ENCODE peak calls at places on chromosome 16, in four cellular contexts. A is tibial artery, E is AG04450, C is B cell. B is an unnamed sample.

GRCh38 chr16:77531741-77532140 is 96.9 kb upstream of the ADAMTS18 start:
- DNase-seq in E (no peak), A (no peak), C (no peak), B (no peak)

GRCh38 chr16:13779676-13780075 is 140.3 kb upstream of the ERCC4 start:
- DNase-seq in A (no peak), E (no peak), C (no peak), B (no peak)

GRCh38 chr16:22189473-22190168 is 16.5 kb upstream of the EEF2K start:
- DNase-seq in A (peak), C (no peak), E (no peak), B (no peak)

GRCh38 chr16:67101301-67101675 is 8.5 kb upstream of the PHAF1 start:
- DNase-seq in E (no peak), C (no peak), A (no peak), B (no peak)

GRCh38 chr16:80023865-80024264 is 423.3 kb upstream of the MAF start:
- DNase-seq in C (no peak), A (no peak), E (no peak), B (no peak)

GRCh38 chr16:68190099-68190498 is 45.8 kb downstream of the ESRP2 start:
- DNase-seq in C (no peak), A (no peak), E (no peak), B (no peak)

GRCh38 chr16:78108451-78108850 is 9.0 kb downstream of the WWOX start:
- DNase-seq in A (no peak), C (no peak), E (no peak), B (no peak)

GRCh38 chr16:89828199-89828869 is at the start of gene SPIRE2:
- DNase-seq in C (peak), E (no peak), A (peak), B (peak)

GRCh38 chr16:90044111-90044551 is 24.9 kb upstream of the DBNDD1 start:
- DNase-seq in C (no peak), E (no peak), A (no peak), B (no peak)

GRCh38 chr16:23061669-23062068 is 87.6 kb downstream of the USP31 start:
- DNase-seq in E (no peak), C (no peak), A (no peak), B (no peak)

GRCh38 chr16:84511180-84511800 is 6.8 kb upstream of the MEAK7 start:
- DNase-seq in A (peak), C (peak), E (peak), B (peak)

GRCh38 chr16:27993587-27993986 is 69.9 kb downstream of the GSG1L start:
- DNase-seq in C (no peak), E (no peak), A (no peak), B (no peak)

GRCh38 chr16:88782454-88783390 is 2.3 kb downstream of the PIEZO1 start:
- DNase-seq in C (no peak), A (no peak), E (no peak), B (peak)

GRCh38 chr16:29805232-29806095 is 865 bp upstream of the MAZ start:
- DNase-seq in C (peak), E (peak), A (peak), B (peak)

GRCh38 chr16:19757762-19758595 is 39.9 kb downstream of the IQCK start:
- DNase-seq in E (no peak), C (no peak), A (no peak), B (no peak)

GRCh38 chr16:57265850-57266530 is 18.5 kb downstream of the PLLP start:
- DNase-seq in E (no peak), A (peak), C (no peak), B (no peak)

GRCh38 chr16:47213761-47214440 is 70.2 kb upstream of the NETO2 start:
- DNase-seq in A (no peak), C (no peak), E (no peak), B (no peak)

GRCh38 chr16:19884611-19885455 is at the start of gene GPRC5B:
- DNase-seq in C (peak), E (no peak), A (no peak), B (no peak)

GRCh38 chr16:74591914-74592650 is 14.8 kb downstream of the GLG1 start:
- DNase-seq in C (no peak), A (no peak), E (no peak), B (no peak)

GRCh38 chr16:10835281-10835931 is 16.8 kb upstream of the TVP23A start:
- DNase-seq in E (no peak), C (no peak), A (no peak), B (no peak)

GRCh38 chr16:63933841-63934240 is 1188.0 kb downstream of the CDH11 start:
- DNase-seq in E (no peak), C (no peak), A (no peak), B (no peak)

GRCh38 chr16:27636453-27637200 is 86.7 kb downstream of the KATNIP start:
- DNase-seq in E (no peak), A (no peak), C (no peak), B (no peak)

GRCh38 chr16:17827313-17827712 is 356.6 kb upstream of the XYLT1 start:
- DNase-seq in E (no peak), C (no peak), A (no peak), B (no peak)

GRCh38 chr16:77234611-77235010 is 35.4 kb downstream of the SYCE1L start:
- DNase-seq in A (no peak), C (no peak), E (no peak), B (no peak)

GRCh38 chr16:21264226-21265036 is 13.7 kb downstream of the CRYM start:
- DNase-seq in E (no peak), C (no peak), A (no peak), B (no peak)

GRCh38 chr16:29743827-29744531 is 1.8 kb downstream of the C16orf54 start:
- DNase-seq in A (no peak), E (no peak), C (no peak), B (no peak)

GRCh38 chr16:87457724-87458423 is 35.0 kb downstream of the ZCCHC14 start:
- DNase-seq in E (peak), A (no peak), C (no peak), B (no peak)

GRCh38 chr16:3155972-3156371 is 21.1 kb downstream of the ZNF213 start:
- DNase-seq in A (no peak), C (no peak), E (no peak), B (no peak)

GRCh38 chr16:20620003-20620402 is 43.8 kb upstream of the ACSM2B start:
- DNase-seq in E (no peak), C (no peak), A (no peak), B (no peak)

GRCh38 chr16:70805787-70806186 is 4.8 kb upstream of the VAC14 start:
- DNase-seq in E (peak), C (no peak), A (no peak), B (no peak)

GRCh38 chr16:74607310-74607966 is 524 bp upstream of the GLG1 start:
- DNase-seq in E (no peak), C (no peak), A (no peak), B (no peak)

GRCh38 chr16:30179195-30179594 is 4.2 kb upstream of the CORO1A start:
- DNase-seq in C (no peak), A (no peak), E (no peak), B (no peak)

GRCh38 chr16:70254965-70255286 is 3.2 kb upstream of the EXOSC6 start:
- DNase-seq in C (no peak), A (no peak), E (no peak), B (no peak)

GRCh38 chr16:84315422-84315821 is 20.7 kb downstream of the WFDC1 start:
- DNase-seq in C (no peak), E (no peak), A (no peak), B (no peak)

GRCh38 chr16:75083826-75084225 is 32.8 kb downstream of the LDHD start:
- DNase-seq in C (no peak), E (no peak), A (no peak), B (no peak)

GRCh38 chr16:57769541-57770145 is 32.6 kb downstream of the KIFC3 start:
- DNase-seq in E (no peak), A (no peak), C (no peak), B (no peak)

DNA sequence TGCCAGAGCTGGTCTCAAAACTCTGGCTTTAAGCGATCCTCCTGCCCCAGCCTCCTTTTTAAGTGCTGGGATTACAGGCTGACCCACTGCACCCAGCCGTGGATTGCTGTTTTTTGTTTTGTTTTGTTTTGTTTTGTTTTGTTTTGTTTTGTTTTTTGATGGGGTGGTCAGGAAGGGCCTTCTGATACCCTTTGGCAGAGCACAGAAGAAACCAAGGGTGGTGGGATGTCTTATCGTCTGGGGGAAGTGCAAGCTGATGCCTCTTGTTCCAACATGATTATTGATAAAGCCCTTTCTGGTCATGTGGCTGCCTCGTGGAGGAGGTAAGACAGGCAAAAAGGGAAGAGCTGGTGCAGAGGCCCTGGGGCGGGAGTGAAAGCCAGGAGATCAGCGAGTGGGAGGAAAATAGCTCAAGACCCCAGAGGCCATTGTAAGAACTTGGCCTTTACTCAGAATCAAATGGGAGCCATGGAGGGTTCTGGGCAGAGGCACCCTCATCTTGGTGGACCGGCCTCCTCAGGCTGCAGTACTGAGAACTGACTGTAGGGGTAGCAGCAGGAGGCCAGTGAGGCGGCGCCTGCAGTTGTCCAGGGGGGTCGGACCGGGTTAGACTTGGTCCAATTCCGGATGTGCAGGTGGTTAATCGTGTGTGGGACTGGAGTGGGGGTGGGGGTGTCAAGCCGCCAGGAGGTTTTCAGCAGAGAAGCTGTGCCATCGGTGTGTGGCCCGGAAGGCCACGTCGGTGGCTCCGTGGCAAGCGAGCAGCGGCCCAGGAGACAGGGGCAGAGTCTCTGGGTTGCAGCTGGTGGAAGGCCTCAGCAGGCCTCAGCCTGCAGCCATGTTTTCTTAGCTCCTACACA is 84.4 kb upstream of the GSE1 start:
- DNase-seq in C (peak), A (no peak), E (no peak), B (no peak)
- TF ChIP-seq CTCF in C (peak), A (peak), E (peak), B (peak)

DNA sequence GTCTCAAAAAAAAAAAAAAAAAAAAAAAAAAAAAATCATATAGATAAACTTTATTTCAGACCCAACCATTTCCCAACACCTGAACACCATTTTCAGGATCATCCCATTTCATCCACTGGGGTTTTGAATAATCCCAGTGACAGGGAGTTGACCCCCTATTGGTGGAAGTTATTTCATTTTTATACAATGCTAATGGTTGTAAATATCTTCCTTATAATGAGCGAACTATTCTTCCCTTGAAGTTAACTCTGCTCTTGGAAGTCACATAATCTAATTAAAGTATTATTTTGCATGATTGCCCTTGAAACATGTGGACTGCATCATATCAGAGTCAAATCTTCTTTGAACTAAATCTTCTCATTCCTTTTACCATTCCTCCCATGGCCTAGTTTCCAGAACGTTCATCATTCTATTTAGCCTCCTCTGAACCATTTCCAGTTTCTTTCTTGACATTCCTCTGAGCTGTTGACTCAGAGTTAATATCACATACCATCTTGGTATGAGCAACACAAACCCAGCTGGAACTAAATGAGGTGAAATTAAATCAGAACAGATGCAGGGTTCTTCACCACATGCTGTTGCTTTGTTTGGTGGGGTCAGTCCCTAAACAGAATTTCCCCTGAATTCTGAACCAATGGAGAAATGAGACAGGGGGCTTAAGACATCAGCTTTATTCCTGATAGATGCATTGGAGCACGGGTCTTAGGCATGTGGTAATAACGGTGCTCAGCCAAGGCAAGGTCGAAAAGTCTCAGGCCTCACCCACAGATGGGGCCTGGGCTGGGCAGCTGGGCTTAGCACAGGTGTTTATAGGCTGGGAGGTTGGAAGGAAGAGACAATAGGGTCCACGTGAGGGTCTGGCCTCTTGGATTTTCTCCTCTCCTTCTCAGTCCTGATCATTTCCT is 8.9 kb downstream of the HSD17B2 start:
- DNase-seq in A (no peak), E (peak), C (no peak), B (no peak)
- TF ChIP-seq CTCF in A (no peak), E (no peak), C (no peak), B (no peak)

GRCh38 chr16:4537376-4538066 is 1.1 kb downstream of the CDIP1 start:
- DNase-seq in E (no peak), C (no peak), A (no peak), B (no peak)

GRCh38 chr16:4539716-4540284 is 1.2 kb upstream of the CDIP1 start:
- DNase-seq in C (no peak), E (no peak), A (no peak), B (no peak)

GRCh38 chr16:4536391-4537106 is 2.0 kb downstream of the CDIP1 start:
- DNase-seq in A (no peak), E (no peak), C (no peak), B (no peak)

GRCh38 chr16:4538067-4538385 is 547 bp downstream of the CDIP1 start:
- DNase-seq in C (no peak), E (no peak), A (no peak), B (no peak)

GRCh38 chr16:4538386-4539235 is at the start of gene CDIP1:
- DNase-seq in E (peak), C (peak), A (peak), B (peak)
- TF ChIP-seq CTCF in E (no peak), C (peak), A (peak), B (no peak)

GRCh38 chr16:50464325-50465290 is 83.6 kb upstream of the NKD1 start:
- DNase-seq in E (no peak), C (no peak), A (no peak), B (no peak)
- TF ChIP-seq CTCF in E (no peak), C (no peak), A (no peak), B (no peak)

GRCh38 chr16:15523092-15523541 is 88.7 kb downstream of the BMERB1 start:
- DNase-seq in A (peak), C (peak), E (no peak), B (peak)
- TF ChIP-seq CTCF in A (no peak), C (no peak), E (no peak), B (peak)

GRCh38 chr16:25064967-25065366 is 46.6 kb upstream of the LCMT1 start:
- DNase-seq in E (no peak), C (no peak), A (no peak), B (no peak)

GRCh38 chr16:25063865-25064264 is 47.7 kb upstream of the LCMT1 start:
- DNase-seq in A (no peak), E (no peak), C (no peak), B (no peak)

GRCh38 chr16:25066426-25066746 is 45.2 kb upstream of the LCMT1 start:
- DNase-seq in C (no peak), A (no peak), E (no peak), B (no peak)

GRCh38 chr16:25066747-25067631 is 44.6 kb upstream of the LCMT1 start:
- DNase-seq in E (no peak), A (peak), C (peak), B (peak)

DNA sequence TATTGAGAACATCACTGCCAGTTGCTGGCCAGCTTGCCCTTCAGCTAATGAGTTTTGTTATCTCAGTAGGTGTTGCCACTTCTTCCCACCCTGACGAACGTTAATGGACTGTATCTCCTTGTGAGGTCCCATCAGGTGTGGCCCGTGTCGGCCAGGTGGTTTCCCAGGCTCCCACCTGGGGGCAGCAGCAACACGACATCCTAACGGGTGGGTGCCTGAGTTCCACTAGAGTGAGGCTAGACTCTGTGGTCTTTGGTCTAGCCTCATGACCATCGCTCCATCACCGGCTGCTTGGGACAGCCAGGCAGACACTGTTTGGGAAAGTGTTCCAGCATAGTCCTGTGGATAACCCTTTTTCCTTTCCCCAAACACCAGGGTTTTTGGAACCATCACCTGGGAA is 45.6 kb upstream of the LCMT1 start:
- DNase-seq in A (no peak), C (peak), E (no peak), B (no peak)
- TF ChIP-seq CTCF in A (no peak), C (no peak), E (no peak), B (no peak)

DNA sequence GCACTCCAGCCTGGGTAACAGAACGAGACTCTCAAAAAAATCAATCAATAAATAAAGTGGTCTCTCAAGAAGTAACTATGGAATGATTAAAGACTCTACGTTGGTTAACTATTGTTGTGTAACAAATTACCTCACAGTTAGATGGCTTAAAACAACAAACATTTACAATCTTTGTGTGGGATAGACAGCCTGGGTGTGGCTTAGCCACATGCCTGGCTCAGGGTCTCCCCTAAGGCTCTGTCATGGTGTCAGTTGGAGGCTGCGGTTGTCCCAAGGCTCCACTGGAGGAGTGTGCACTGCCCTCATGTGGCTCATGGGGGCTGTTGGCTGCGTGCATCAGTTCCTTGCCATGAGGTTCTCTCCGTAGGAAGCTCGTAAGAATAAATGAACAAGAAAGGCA is 294.5 kb downstream of the SNX29 start:
- DNase-seq in A (no peak), E (no peak), C (no peak), B (no peak)
- TF ChIP-seq CTCF in A (no peak), E (peak), C (no peak), B (no peak)

GRCh38 chr16:1181715-1182671 is 29.1 kb downstream of the CACNA1H start:
- DNase-seq in E (peak), C (no peak), A (peak), B (no peak)

GRCh38 chr16:1183235-1183907 is 30.5 kb downstream of the CACNA1H start:
- DNase-seq in C (no peak), A (peak), E (peak), B (no peak)

GRCh38 chr16:1184156-1184868 is 31.4 kb downstream of the CACNA1H start:
- DNase-seq in C (no peak), A (no peak), E (no peak), B (no peak)

GRCh38 chr16:1178295-1178910 is 25.5 kb downstream of the CACNA1H start:
- DNase-seq in E (no peak), A (no peak), C (no peak), B (no peak)

DNA sequence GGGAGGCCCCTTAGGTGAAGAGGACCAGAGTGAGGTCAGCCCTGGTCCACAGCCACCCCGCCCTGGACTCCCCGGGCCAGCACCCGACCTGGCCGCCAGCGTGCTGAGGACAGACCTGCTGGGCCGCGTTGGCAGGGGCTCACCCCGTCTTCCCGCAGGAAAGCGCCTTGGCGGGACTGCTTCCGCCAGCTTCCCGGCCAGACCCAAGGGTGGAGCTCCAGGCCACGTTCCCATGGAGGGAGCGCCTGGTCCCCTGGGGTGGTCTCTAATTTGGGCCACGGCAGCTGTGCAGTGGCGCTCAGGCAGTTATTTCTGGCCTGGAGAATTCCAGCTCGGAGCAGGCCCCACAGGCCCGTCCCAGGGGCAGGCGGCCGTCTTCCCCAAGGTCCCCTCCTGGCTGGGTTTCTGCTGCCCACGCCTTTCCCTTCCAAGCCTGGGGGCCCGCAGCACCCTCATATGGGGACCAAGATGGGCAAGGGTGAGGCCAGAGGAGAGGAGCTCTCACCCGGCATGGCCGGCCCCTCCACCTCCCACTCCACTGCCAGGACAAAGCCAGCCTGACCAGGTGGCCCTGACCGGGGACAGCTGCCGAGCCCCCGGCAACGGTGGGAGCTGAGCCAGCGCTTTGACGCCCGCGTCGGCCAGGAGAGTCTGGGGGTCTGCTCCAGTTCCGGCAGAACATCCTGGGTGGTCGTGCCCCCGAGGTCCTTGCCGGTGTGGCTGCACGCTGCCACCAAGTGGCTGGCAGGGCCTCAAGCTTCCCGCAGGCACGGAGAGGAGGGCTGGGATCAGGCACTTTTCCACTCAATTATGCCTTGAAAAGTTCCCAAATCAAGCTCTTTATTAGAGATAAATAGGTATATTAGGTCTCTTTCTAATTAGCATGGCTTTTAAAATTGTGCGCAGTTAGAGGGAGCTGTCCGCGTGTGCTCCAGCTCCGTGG is 28.1 kb downstream of the CACNA1H start:
- DNase-seq in C (no peak), E (no peak), A (peak), B (no peak)
- TF ChIP-seq CTCF in C (no peak), E (peak), A (no peak), B (no peak)